ENCODE peak calls at places on chromosomes 11 and 22, in ten cellular contexts. I is OCI-LY7; M is aorta; K is CD8-positive, alpha-beta memory T cell; J is lower lobe of right lung; X is esophagus squamous epithelium; E is right lobe of liver; F is mammary epithelial cell; D is CD8-positive, alpha-beta T cell; A is gastrocnemius medialis. U is an unnamed sample.

GRCh38 chr11:33040862-33041453 is 1.6 kb downstream of the TCP11L1 start:
- DNase-seq in D (no peak), M (no peak), E (no peak), F (no peak), I (peak; percentile 23), X (no peak), J (no peak), A (no peak), K (no peak), U (no peak)

GRCh38 chr11:17024924-17025323 is 10.7 kb upstream of the PLEKHA7 start:
- DNase-seq in I (no peak), M (no peak), X (no peak), A (no peak), K (no peak), D (no peak), J (no peak), E (no peak), F (no peak), U (no peak)

GRCh38 chr22:44192811-44193536 is 12.2 kb downstream of the PARVG start:
- DNase-seq in A (no peak), X (no peak), K (no peak), E (no peak), I (no peak), J (no peak), F (no peak), M (no peak), D (no peak), U (no peak)

GRCh38 chr11:27830206-27830605 is 130.0 kb upstream of the BDNF start:
- DNase-seq in A (no peak), D (no peak), I (no peak), M (no peak), X (no peak), J (no peak), E (no peak), K (no peak), F (no peak), U (no peak)

GRCh38 chr11:113570906-113571305 is 95.7 kb upstream of the DRD2 start:
- DNase-seq in J (no peak), K (no peak), A (no peak), M (no peak), D (no peak), E (no peak), I (no peak), X (no peak), F (no peak), U (no peak)

GRCh38 chr22:26461188-26461810 is 22.3 kb downstream of the HPS4 start:
- DNase-seq in M (peak; percentile 66), I (peak; percentile 41), D (peak; percentile 16), A (no peak), J (peak; percentile 58), K (peak; percentile 57), E (peak; percentile 57), F (peak; percentile 12), X (no peak), U (peak; percentile 55)

GRCh38 chr11:124740277-124740882 is 638 bp downstream of the NRGN start:
- DNase-seq in F (peak; percentile 23), J (peak; percentile 77), K (peak; percentile 68), A (no peak), D (no peak), I (peak; percentile 64), E (peak; percentile 52), M (peak; percentile 73), X (no peak), U (peak; percentile 60)

GRCh38 chr11:131274233-131274632 is 96.2 kb upstream of the NTM start:
- DNase-seq in M (no peak), D (no peak), X (no peak), J (no peak), F (no peak), K (no peak), I (no peak), A (no peak), E (no peak), U (no peak)

GRCh38 chr11:106714179-106714578 is 304.1 kb downstream of the GUCY1A2 start:
- DNase-seq in I (no peak), M (no peak), J (no peak), E (no peak), D (no peak), F (no peak), X (no peak), K (no peak), A (no peak), U (no peak)

GRCh38 chr11:67117667-67118058 is 1.4 kb upstream of the KDM2A start:
- DNase-seq in K (peak; percentile 66), M (no peak), J (peak; percentile 67), E (peak; percentile 54), X (no peak), I (no peak), D (peak; percentile 27), A (no peak), F (no peak), U (no peak)

GRCh38 chr22:24845036-24845918 is 39.3 kb downstream of the SGSM1 start:
- DNase-seq in E (no peak), J (no peak), X (no peak), D (no peak), M (peak; percentile 82), I (no peak), K (no peak), F (no peak), A (peak; percentile 11), U (no peak)

GRCh38 chr11:296976-297665 is 2.2 kb downstream of the IFITM5 start:
- DNase-seq in D (no peak), E (no peak), I (no peak), K (peak; percentile 46), A (no peak), J (no peak), X (no peak), M (peak; percentile 45), F (no peak), U (no peak)

GRCh38 chr11:3952715-3953114 is 97.3 kb downstream of the STIM1 start:
- DNase-seq in M (no peak), I (no peak), D (no peak), K (no peak), J (no peak), X (no peak), F (no peak), A (no peak), E (no peak), U (no peak)

DNA sequence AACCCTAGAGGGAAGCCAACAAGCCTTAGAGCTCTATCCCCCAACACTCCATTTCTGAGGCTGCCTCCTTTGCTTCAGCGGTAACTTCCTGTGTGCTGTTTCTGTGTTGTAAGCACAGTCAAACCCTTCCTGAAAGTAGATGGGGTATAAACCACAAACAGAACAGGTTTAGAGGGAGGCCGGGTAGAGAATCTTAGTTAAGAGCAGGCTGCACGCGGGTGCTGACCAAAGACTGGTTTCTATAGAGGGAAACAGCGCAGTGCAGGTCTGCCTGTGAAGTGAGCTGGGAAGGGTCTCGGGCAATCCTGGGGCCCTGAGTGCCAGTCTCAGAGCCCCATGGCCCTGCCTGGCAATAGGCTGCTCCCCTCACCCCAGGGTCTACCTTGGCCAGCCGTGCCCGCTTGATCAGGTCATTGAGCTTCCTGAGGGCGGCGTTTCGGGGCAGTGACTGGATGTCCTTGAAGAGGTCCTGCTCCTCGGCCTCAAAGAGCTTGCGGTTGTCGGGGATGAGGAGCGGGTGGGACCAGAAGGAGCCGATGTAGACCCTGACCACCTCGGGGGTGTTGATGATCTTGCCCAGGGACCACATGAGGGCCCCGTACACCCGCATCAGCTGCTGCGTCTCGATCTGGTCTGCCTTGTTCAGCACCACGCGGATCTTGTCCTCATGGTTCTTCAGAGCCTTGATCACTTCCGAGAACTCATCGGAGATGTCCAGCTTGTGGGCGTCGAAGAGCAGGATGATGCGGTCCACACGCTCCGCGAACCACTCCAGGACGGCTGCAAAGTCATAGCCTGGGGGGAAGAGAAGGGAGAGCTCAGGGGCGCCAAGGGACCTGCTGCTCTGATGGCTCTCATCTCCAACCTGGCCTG is 15.3 kb upstream of the CDC42BPG start:
- DNase-seq in I (peak; percentile 85), E (no peak), K (peak; percentile 77), F (no peak), X (no peak), M (no peak), D (no peak), J (no peak), A (no peak), U (no peak)
- H3K4me1 ChIP-seq in I (peaks cover 90% of the 10 kb centered on the region), E (peaks cover under 1% of the 10 kb centered on the region), K (peaks cover 100% of the 10 kb centered on the region), F (peaks cover 46% of the 10 kb centered on the region), X (peaks cover 85% of the 10 kb centered on the region), M (peaks cover 4% of the 10 kb centered on the region), D (peaks cover 100% of the 10 kb centered on the region), J (peaks cover 99% of the 10 kb centered on the region), A (peaks cover 87% of the 10 kb centered on the region), U (peaks cover 30% of the 10 kb centered on the region)

DNA sequence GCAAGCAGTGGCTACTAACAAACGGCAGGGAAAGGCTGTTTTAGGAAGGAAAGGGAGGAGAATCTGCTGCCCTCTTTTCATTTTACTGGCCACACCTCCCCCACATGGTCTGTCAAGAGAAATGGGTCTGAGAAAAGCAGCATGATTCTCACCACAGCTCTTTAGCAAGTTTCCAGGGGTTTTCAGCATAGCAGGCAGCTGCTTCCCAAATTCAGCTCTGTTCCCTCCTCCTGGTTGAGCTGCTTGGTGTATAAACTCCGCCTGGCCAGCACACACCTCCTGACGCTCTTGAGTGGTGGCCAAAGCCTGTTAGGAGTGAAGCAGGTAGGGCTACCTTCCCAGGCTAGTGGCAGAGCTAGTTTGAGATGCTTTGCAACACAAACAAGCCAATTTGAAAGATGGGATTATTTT is 438.5 kb upstream of the CCDC90B start:
- DNase-seq in I (no peak), F (peak; percentile 40), K (no peak), A (no peak), M (no peak), E (peak; percentile 31), D (no peak), X (no peak), J (peak; percentile 45), U (peak; percentile 80)
- H3K4me1 ChIP-seq in I (no peaks in the 10 kb centered on the region), F (peaks cover 5% of the 10 kb centered on the region), K (no peaks in the 10 kb centered on the region), A (no peaks in the 10 kb centered on the region), M (no peaks in the 10 kb centered on the region), E (no peaks in the 10 kb centered on the region), D (no peaks in the 10 kb centered on the region), X (peaks cover 5% of the 10 kb centered on the region), J (peaks cover 15% of the 10 kb centered on the region), U (peaks cover 16% of the 10 kb centered on the region)

DNA sequence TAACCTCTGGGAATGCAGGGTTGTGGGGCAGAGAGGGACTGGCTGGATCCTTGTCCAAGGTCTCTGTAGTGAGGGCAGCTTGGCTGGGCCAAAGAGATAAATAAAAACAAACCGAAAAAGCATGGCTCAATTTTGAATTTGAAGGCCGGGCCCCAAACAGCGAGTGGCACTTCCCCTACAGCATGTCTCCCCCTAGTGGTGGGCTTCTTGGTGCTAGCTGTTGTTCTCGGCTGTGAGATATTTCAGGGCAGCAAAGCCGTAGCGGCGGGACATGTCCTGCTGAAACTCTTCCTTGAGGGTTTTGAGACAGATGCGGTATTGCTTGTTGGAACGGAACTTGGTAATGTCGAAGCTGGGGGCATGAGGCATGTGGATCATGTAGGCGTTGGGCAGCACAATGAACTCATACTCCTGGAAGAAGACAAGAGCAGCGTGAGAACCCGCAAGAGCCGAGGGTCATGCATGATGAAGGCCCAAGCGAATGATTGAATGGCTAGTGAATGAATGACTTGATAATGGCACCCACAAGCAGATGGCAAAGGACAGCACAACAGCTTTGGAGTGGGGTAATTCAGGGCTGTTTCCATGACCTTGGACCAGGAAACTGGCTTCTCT is 216.1 kb upstream of the SYN3 start:
- DNase-seq in D (no peak), F (peak; percentile 14), J (no peak), K (no peak), A (no peak), X (no peak), E (no peak), I (peak; percentile 87), M (no peak), U (no peak)
- H3K4me1 ChIP-seq in D (no peaks in the 10 kb centered on the region), F (no peaks in the 10 kb centered on the region), J (no peaks in the 10 kb centered on the region), K (no peaks in the 10 kb centered on the region), A (peaks cover 37% of the 10 kb centered on the region), X (no peaks in the 10 kb centered on the region), E (no peaks in the 10 kb centered on the region), I (peaks cover 65% of the 10 kb centered on the region), M (no peaks in the 10 kb centered on the region), U (peaks cover 14% of the 10 kb centered on the region)

GRCh38 chr22:46044718-46045458 is 67.9 kb upstream of the WNT7B start:
- DNase-seq in X (no peak), D (no peak), J (peak; percentile 69), K (peak; percentile 54), I (no peak), E (peak; percentile 68), A (no peak), M (peak; percentile 66), F (no peak), U (peak; percentile 53)
- H3K4me1 ChIP-seq in X (peaks cover 60% of the 10 kb centered on the region), D (peaks cover 21% of the 10 kb centered on the region), J (peaks cover 71% of the 10 kb centered on the region), K (peaks cover 18% of the 10 kb centered on the region), I (peaks cover 22% of the 10 kb centered on the region), E (peaks cover 2% of the 10 kb centered on the region), A (peaks cover 73% of the 10 kb centered on the region), M (no peaks in the 10 kb centered on the region), F (peaks cover 31% of the 10 kb centered on the region), U (peaks cover 26% of the 10 kb centered on the region)

U was measured in thyroid gland.